ENCODE peak calls at places on chromosomes 11 and 22, in five cellular contexts. L is skeletal muscle cell, A is transverse colon, V is fibroblast of mammary gland, N is aorta. Y is an unnamed sample.
A peak's percentile ranks its signal among the peaks of the same experiment; 100 is the strongest.

GRCh38 chr22:19181786-19182471 is 3.4 kb upstream of the SLC25A1 start:
- DNase-seq in L (no peak), A (no peak), V (no peak), N (no peak), Y (no peak)

GRCh38 chr11:89737116-89737515 is 27.0 kb downstream of the TRIM77 start:
- DNase-seq in L (no peak), A (no peak), V (no peak), N (no peak), Y (no peak)

GRCh38 chr22:45971389-45972028 is 5.5 kb downstream of the WNT7B start:
- DNase-seq in L (no peak), A (no peak), V (no peak), N (no peak), Y (peak; percentile 51)

GRCh38 chr11:120208012-120208441 is 2.8 kb upstream of the OAF start:
- DNase-seq in L (no peak), A (no peak), V (no peak), N (no peak), Y (no peak)

GRCh38 chr11:18726040-18726439 is at the start of gene IGSF22:
- DNase-seq in L (no peak), A (no peak), V (no peak), N (no peak), Y (no peak)

GRCh38 chr11:32087602-32088001 is 3.3 kb upstream of the RCN1 start:
- DNase-seq in L (peak; percentile 39), A (no peak), V (peak; percentile 86), N (no peak), Y (peak; percentile 65)

GRCh38 chr11:134752526-134752925 is 340.5 kb upstream of the B3GAT1 start:
- DNase-seq in L (no peak), A (no peak), V (no peak), N (no peak), Y (no peak)

GRCh38 chr11:113350646-113351045 is 36.3 kb downstream of the TTC12 start:
- DNase-seq in L (no peak), A (no peak), V (no peak), N (no peak), Y (no peak)

GRCh38 chr22:19178065-19178658 is 374 bp downstream of the SLC25A1 start:
- DNase-seq in L (no peak), A (peak; percentile 72), V (peak; percentile 11), N (no peak), Y (peak; percentile 76)

GRCh38 chr11:11661356-11662040 is 39.7 kb upstream of the GALNT18 start:
- DNase-seq in L (no peak), A (no peak), V (no peak), N (no peak), Y (no peak)

GRCh38 chr11:122741613-122742012 is 86.1 kb downstream of the UBASH3B start:
- DNase-seq in L (peak; percentile 74), A (peak; percentile 35), V (peak; percentile 82), N (peak; percentile 81), Y (no peak)

GRCh38 chr11:27698872-27699241 is 1.4 kb downstream of the BDNF start:
- DNase-seq in L (peak; percentile 72), A (peak; percentile 66), V (peak; percentile 76), N (peak; percentile 75), Y (peak; percentile 97)

DNA sequence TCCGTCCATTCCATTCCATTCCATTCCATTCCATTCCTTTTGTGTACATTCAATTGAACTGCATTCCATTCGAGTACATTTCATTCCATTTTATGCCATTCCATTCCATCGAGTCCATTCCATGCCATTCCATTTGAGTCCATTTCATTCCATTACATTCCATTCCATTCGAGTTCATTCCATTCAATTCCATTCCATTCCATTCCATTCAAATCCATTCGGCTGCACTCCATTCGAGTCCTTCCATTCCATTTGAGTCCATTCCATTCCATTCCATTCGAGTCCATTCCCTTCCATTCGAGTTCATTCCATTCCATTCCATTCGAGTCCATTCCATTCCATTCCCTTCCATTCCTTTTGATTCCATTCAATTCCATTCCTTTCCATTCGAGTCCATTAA is 4800.6 kb upstream of the OR11H1 start:
- DNase-seq in L (no peak), A (no peak), V (no peak), N (no peak), Y (no peak)
- H3K4me3 ChIP-seq in L (no peak overlapping the region), A (no peak overlapping the region), V (no peak overlapping the region), N (no peak overlapping the region), Y (no peak overlapping the region)

DNA sequence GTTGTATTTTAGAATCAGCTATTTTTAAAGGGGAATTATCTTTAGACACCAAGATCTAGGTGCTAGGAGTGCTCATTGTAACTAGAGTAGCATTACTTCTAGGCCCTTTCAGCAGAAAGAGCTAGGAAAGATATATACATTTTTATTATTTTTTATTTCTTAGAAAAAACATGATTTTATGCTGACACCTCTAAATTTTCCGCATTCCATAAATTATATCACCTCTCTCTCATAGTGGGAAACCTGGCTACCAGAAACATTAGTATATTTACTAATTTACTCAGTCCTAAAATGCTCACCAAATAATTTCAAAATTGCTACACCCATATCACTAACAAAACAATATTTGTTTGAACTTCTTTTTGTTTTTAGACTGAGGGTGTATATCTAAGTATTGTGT is 32.1 kb upstream of the SLC36A4 start:
- DNase-seq in L (no peak), A (no peak), V (no peak), N (no peak), Y (no peak)
- H3K4me3 ChIP-seq in L (no peak overlapping the region), A (no peak overlapping the region), V (no peak overlapping the region), N (no peak overlapping the region), Y (no peak overlapping the region)

DNA sequence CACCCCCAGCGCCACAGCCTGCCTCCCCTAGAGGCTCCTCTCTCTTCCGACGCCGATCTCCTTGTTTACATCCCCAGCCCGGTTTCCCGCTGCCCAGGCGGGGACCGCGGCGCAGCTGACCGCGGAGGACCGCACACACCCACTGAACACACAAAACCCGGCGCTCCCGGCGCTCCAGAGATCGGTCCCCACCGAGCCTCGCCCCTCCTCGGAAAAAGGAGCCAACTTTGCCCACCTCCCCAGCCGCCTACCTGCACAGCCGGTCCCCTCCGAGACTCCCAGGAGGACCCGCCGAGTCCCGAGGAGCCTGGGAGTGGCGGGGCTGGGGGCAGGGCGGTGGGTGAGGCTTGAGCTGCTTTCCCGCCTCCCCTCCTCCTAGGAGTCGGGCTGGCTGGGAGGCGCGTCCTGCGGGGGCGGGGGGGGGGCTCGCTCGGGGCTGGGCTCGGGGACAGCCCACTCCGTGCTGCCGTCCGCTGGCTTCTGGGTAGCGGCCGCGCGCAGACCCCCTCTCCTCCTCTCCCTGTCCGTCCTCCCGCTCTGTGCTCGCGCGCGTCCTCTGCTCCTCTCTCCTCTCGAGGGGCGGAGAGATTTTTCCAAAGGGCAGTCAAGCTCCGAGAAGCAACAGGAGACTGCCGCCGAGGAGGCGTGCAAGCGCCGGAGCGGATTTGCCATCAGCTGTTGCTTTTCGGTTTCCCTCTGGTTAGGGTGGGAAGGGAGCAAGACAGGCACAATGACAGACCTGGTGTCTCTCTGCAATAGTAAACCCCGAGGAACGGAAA is at the start of gene FXYD6:
- DNase-seq in L (no peak), A (peak; percentile 35), V (no peak), N (no peak), Y (peak; percentile 40)
- H3K4me3 ChIP-seq in L (peak within 1 kb of the TSS; percentile 53), A (peak within 1 kb of the TSS; percentile 63), V (peak within 1 kb of the TSS; percentile 4), N (no peak within 1 kb of the TSS), Y (peak within 1 kb of the TSS; percentile 72)

DNA sequence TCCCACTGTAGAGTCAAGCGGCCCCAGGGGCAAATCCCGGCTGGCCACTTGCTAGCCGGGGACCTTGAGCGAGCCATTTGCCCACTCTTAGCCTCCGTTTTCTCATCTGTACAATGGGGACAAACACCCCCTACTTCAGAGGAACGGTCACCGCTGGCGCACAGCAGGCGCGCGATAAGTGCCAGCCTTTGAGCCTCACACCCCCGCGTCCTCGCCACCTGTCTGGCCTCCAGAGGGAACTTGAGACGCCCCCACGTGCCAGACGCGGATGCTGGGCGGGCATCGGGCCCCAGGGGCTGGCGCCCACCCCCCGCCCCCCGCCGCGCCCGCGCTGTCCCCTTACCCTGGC is 72.7 kb upstream of the TCF20 start:
- DNase-seq in L (no peak), A (no peak), V (no peak), N (no peak), Y (no peak)
- H3K4me3 ChIP-seq in L (peak overlapping the region; percentile 35), A (peak overlapping the region; percentile 51), V (no peak overlapping the region), N (peak overlapping the region; percentile 38), Y (no peak overlapping the region)

GRCh38 chr22:27933186-27933983 is 14.3 kb upstream of the PITPNB start:
- DNase-seq in L (no peak), A (no peak), V (no peak), N (no peak), Y (no peak)
- H3K4me3 ChIP-seq in L (no peak overlapping the region), A (no peak overlapping the region), V (no peak overlapping the region), N (no peak overlapping the region), Y (no peak overlapping the region)

GRCh38 chr11:48058777-48059176 is 78.4 kb downstream of the PTPRJ start:
- DNase-seq in L (no peak), A (no peak), V (no peak), N (no peak), Y (no peak)

GRCh38 chr11:48063424-48063978 is 83.1 kb downstream of the PTPRJ start:
- DNase-seq in L (peak; percentile 86), A (no peak), V (peak; percentile 95), N (peak; percentile 58), Y (peak; percentile 96)

GRCh38 chr11:48066881-48067800 is 86.8 kb downstream of the PTPRJ start:
- DNase-seq in L (no peak), A (no peak), V (peak; percentile 55), N (no peak), Y (no peak)

GRCh38 chr11:48062649-48063048 is 82.3 kb downstream of the PTPRJ start:
- DNase-seq in L (no peak), A (no peak), V (no peak), N (no peak), Y (no peak)

DNA sequence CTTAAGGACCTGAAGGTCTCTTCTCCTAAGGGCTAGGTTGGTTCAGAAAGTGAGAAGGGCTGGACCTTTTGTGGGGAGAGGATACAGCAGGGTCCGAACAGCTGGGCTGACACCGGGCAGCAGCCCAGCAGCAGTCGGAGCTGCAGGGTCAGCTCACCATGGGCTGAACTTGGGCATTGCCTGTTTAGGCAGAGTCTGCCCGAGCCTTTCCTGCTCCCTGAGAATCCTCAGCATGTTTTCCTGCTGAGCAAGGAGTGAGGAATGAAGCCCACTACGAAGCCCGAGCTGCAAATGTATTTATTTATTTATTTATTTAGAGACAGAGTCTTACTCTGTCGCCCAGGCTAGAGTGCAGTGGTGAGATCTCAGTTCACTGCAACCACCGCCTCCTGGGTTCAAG is 83.9 kb downstream of the PTPRJ start:
- DNase-seq in L (no peak), A (no peak), V (peak; percentile 51), N (no peak), Y (peak; percentile 55)
- H3K4me3 ChIP-seq in L (no peak overlapping the region), A (no peak overlapping the region), V (no peak overlapping the region), N (no peak overlapping the region), Y (peak overlapping the region; percentile 60)

DNA sequence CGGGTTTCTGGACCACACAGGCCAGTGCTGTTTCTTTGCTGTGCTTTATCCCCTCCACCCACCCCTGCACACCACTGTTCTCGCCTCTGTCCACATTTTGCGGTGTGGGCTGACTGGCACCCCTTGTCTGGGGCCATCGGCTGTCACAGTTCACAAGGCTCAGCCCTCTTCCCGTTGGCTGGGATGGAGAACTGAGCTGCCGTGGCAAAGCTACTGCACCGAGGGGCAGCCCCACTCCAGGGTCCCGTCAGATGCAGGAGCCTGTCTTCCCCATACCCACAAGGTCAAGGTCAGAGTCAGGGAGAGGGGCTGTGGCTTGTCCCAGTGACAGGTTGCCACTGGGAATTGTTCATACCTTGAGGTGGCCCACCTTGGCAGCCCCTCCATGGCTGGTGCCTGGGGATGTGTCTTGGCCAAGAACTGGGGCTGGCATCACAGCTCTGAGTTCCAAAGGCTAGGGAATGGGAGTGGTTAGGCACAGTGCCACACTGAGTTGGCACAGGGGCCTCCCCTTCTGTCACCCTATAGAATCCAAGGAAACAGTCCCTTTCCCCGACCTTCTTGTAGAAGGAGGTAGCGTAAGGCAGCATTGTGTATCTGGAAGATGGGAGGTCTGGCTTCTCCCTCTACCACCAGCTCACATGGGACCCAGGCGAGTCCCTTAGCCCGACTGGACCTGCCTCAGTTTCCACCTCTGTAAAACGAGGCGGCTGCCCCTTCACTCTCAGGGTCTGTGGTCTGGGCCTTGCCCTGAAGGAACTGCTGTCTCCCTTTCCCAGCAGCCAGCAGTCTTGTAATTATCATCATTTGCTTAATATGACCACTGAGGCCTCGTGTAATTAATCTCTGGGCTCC is 3.4 kb downstream of the GRK2 start:
- DNase-seq in L (no peak), A (peak; percentile 73), V (no peak), N (peak; percentile 66), Y (no peak)
- H3K4me3 ChIP-seq in L (peak overlapping the region; percentile 29), A (peak overlapping the region; percentile 95), V (peak overlapping the region; percentile 1), N (no peak overlapping the region), Y (peak overlapping the region; percentile 32)